ENCODE peak calls at places on chromosome 13, in four cellular contexts. Y is HCT116, P is cardiac fibroblast, T is fibroblast of pulmonary artery. L is an unnamed sample.

GRCh38 chr13:30676672-30677071 is 58.7 kb upstream of the ALOX5AP start:
- DNase-seq in Y (no peak), T (peak; percentile 58), P (peak; percentile 58), L (no peak)

GRCh38 chr13:33940256-33940655 is 122.3 kb downstream of the RFC3 start:
- DNase-seq in P (no peak), T (no peak), Y (no peak), L (no peak)

GRCh38 chr13:24629320-24629719 is 50.9 kb upstream of the ATP12A start:
- DNase-seq in P (no peak), Y (no peak), T (no peak), L (no peak)

GRCh38 chr13:29520671-29521070 is 74.8 kb downstream of the SLC7A1 start:
- DNase-seq in P (peak; percentile 86), Y (no peak), T (peak; percentile 63), L (peak; percentile 38)

GRCh38 chr13:30398601-30399072 is 23.7 kb upstream of the UBE2L5 start:
- DNase-seq in Y (no peak), T (peak; percentile 21), P (peak; percentile 22), L (no peak)

GRCh38 chr13:28411859-28412353 is 83.0 kb downstream of the FLT1 start:
- DNase-seq in T (peak; percentile 22), Y (no peak), P (no peak), L (no peak)

GRCh38 chr13:61728468-61728867 is 312.8 kb upstream of the PCDH20 start:
- DNase-seq in P (peak; percentile 48), Y (no peak), T (peak; percentile 79), L (peak; percentile 70)

GRCh38 chr13:111661052-111661451 is 340.6 kb downstream of the TEX29 start:
- DNase-seq in Y (no peak), P (no peak), T (no peak), L (no peak)

GRCh38 chr13:111519041-111519440 is 198.6 kb downstream of the TEX29 start:
- DNase-seq in T (no peak), Y (no peak), P (no peak), L (no peak)

GRCh38 chr13:82878536-82878935 is 1003.7 kb downstream of the SLITRK1 start:
- DNase-seq in P (no peak), T (no peak), Y (no peak), L (peak; percentile 2)

GRCh38 chr13:55160911-55161310 is 1979.8 kb upstream of the PRR20A start:
- DNase-seq in T (no peak), Y (no peak), P (no peak), L (no peak)

GRCh38 chr13:43561081-43561480 is 225.7 kb downstream of the ENOX1 start:
- DNase-seq in Y (no peak), T (no peak), P (no peak), L (no peak)

GRCh38 chr13:51122868-51123267 is 11.8 kb upstream of the C13orf42 start:
- DNase-seq in T (no peak), Y (no peak), P (no peak), L (no peak)

GRCh38 chr13:51583469-51583874 is 790 bp upstream of the WDFY2 start:
- DNase-seq in P (no peak), T (no peak), Y (no peak), L (no peak)

GRCh38 chr13:112057736-112058518 is 9.0 kb upstream of the SOX1 start:
- DNase-seq in T (no peak), Y (no peak), P (no peak), L (no peak)

GRCh38 chr13:43077446-43077845 is 54.1 kb downstream of the DNAJC15 start:
- DNase-seq in P (no peak), Y (no peak), T (no peak), L (no peak)

GRCh38 chr13:105847532-105848295 is 687.7 kb downstream of the EFNB2 start:
- DNase-seq in T (peak; percentile 3), P (no peak), Y (no peak), L (no peak)

GRCh38 chr13:94917814-94918213 is 205.5 kb upstream of the SOX21 start:
- DNase-seq in P (peak; percentile 7), T (peak; percentile 10), Y (no peak), L (no peak)

GRCh38 chr13:73061478-73062275 is 2.9 kb downstream of the KLF5 start:
- DNase-seq in Y (no peak), T (no peak), P (peak; percentile 22), L (no peak)

GRCh38 chr13:97254809-97255208 is 32.7 kb downstream of the MBNL2 start:
- DNase-seq in T (no peak), P (peak; percentile 78), Y (peak; percentile 93), L (no peak)

GRCh38 chr13:51643114-51643881 is 59.0 kb downstream of the WDFY2 start:
- DNase-seq in T (peak; percentile 93), Y (no peak), P (peak; percentile 97), L (peak; percentile 94)

GRCh38 chr13:49320975-49321374 is 73.2 kb downstream of the CDADC1 start:
- DNase-seq in P (no peak), Y (no peak), T (peak; percentile 30), L (no peak)

GRCh38 chr13:45198924-45199323 is 1.9 kb downstream of the KCTD4 start:
- DNase-seq in Y (no peak), T (no peak), P (peak; percentile 39), L (no peak)

GRCh38 chr13:98657506-98658085 is 80.7 kb upstream of the STK24 start:
- DNase-seq in T (no peak), P (no peak), Y (no peak), L (no peak)

GRCh38 chr13:98656223-98656622 is 79.3 kb upstream of the STK24 start:
- DNase-seq in T (no peak), P (no peak), Y (no peak), L (no peak)

GRCh38 chr13:98652721-98653470 is 76.0 kb upstream of the STK24 start:
- DNase-seq in P (no peak), Y (no peak), T (no peak), L (no peak)

GRCh38 chr13:98653471-98653985 is 76.6 kb upstream of the STK24 start:
- DNase-seq in Y (peak; percentile 85), T (peak; percentile 79), P (peak; percentile 81), L (peak; percentile 21)

DNA sequence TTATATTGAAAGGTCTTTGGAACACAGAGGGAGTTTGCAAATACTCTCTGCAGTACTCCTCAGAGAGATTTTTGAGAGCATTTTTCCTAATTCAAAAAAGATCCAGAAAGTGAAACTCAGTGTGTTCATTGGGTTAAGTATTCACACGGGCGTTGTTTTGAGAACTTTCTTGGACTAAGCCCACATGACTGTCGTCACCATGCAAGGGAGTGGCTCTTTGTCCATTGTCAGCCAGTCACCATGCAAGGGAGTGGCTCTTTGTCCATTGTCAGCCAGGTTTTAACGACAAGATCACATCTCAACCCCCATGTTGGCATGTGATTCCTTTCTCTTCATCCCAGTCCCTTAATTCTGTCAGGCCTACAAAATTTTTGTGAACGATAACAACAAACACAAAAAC is 81.2 kb upstream of the STK24 start:
- DNase-seq in P (peak; percentile 9), T (peak; percentile 28), Y (no peak), L (no peak)
- H3K4me3 ChIP-seq in P (no peak overlapping the region), T (no peak overlapping the region), Y (no peak overlapping the region), L (no peak overlapping the region)

GRCh38 chr13:41457589-41458186 is 338 bp downstream of the RGCC start:
- DNase-seq in Y (no peak), T (no peak), P (no peak), L (no peak)

GRCh38 chr13:41458939-41459753 is 1.8 kb downstream of the RGCC start:
- DNase-seq in P (peak; percentile 81), Y (peak; percentile 28), T (peak; percentile 85), L (no peak)

GRCh38 chr13:41456768-41457588 is at the start of gene RGCC:
- DNase-seq in Y (peak; percentile 10), T (peak; percentile 55), P (peak; percentile 67), L (peak; percentile 9)

GRCh38 chr13:41459754-41460111 is 2.4 kb downstream of the RGCC start:
- DNase-seq in T (no peak), P (no peak), Y (no peak), L (no peak)

GRCh38 chr13:41458187-41458938 is 1.0 kb downstream of the RGCC start:
- DNase-seq in Y (no peak), P (no peak), T (no peak), L (no peak)
- H3K4me3 ChIP-seq in Y (peak overlapping the region; percentile 62), P (peak overlapping the region; percentile 72), T (peak overlapping the region; percentile 63), L (peak overlapping the region; percentile 54)

GRCh38 chr13:52800856-52801255 is 47.6 kb downstream of the PCDH8 start:
- DNase-seq in T (no peak), Y (no peak), P (no peak), L (no peak)

GRCh38 chr13:52809310-52809769 is 39.1 kb downstream of the PCDH8 start:
- DNase-seq in Y (peak; percentile 72), P (peak; percentile 55), T (peak; percentile 54), L (peak; percentile 17)

GRCh38 chr13:52808842-52809219 is 39.6 kb downstream of the PCDH8 start:
- DNase-seq in T (no peak), P (no peak), Y (no peak), L (no peak)

GRCh38 chr13:52806029-52806428 is 42.4 kb downstream of the PCDH8 start:
- DNase-seq in Y (no peak), T (no peak), P (no peak), L (no peak)

DNA sequence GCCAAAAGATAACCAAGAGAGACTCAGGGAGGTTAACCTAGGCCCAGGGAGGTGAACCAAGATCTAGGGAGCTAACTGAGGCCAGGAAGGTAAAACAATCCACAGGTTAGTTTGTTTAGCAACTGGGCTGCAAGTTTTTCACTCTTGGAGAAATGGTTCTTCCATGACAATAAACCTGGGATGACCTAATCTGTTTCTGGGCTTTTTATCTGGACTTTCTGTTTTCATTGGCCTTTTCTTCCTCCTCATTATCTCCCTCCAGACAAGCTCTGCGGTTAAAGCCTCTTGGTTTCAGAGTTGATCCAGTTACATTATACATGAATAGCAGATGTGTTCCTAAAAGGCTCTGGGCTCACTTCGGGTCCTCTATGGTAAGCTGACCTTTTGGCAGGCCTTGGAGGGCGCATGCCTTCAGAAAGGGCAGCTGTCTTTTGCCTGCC is 44.2 kb downstream of the PCDH8 start:
- DNase-seq in T (no peak), Y (no peak), P (no peak), L (no peak)
- H3K4me3 ChIP-seq in T (no peak overlapping the region), Y (no peak overlapping the region), P (no peak overlapping the region), L (no peak overlapping the region)

GRCh38 chr13:20952838-20953237 is 50.3 kb upstream of the XPO4 start:
- DNase-seq in P (no peak), T (no peak), Y (no peak), L (no peak)
- H3K4me3 ChIP-seq in P (no peak overlapping the region), T (no peak overlapping the region), Y (no peak overlapping the region), L (no peak overlapping the region)

GRCh38 chr13:36418022-36418805 is 14.1 kb upstream of the CCNA1 start:
- DNase-seq in Y (no peak), T (peak; percentile 77), P (peak; percentile 75), L (peak; percentile 64)
- H3K4me3 ChIP-seq in Y (no peak overlapping the region), T (peak overlapping the region; percentile 37), P (peak overlapping the region; percentile 4), L (peak overlapping the region; percentile 22)

L was measured in skeletal muscle cell.